ENCODE peak calls at places on chromosomes 4 and X, in six cellular contexts. K, J, M, Z, X and Q are unnamed samples.

GRCh38 chr4:91065117-91065516 is 937.9 kb downstream of the CCSER1 start:
- DNase-seq in Z (no peak), X (no peak), M (no peak), J (no peak), K (no peak), Q (no peak)

GRCh38 chrX:19613645-19614323 is 98.5 kb upstream of the MAP3K15 start:
- DNase-seq in M (no peak), J (peak; percentile 46), K (no peak), X (no peak), Z (no peak), Q (no peak)

GRCh38 chr4:107760281-107760947 is 40.4 kb upstream of the PAPSS1 start:
- DNase-seq in J (no peak), Z (no peak), X (peak; percentile 7), K (peak; percentile 5), M (no peak), Q (no peak)

GRCh38 chrX:10447577-10448214 is 172.7 kb downstream of the MID1 start:
- DNase-seq in Z (no peak), J (no peak), M (no peak), X (no peak), K (peak; percentile 53), Q (no peak)

GRCh38 chrX:13721371-13721770 is 13.0 kb downstream of the TRAPPC2 start:
- DNase-seq in X (no peak), J (no peak), M (no peak), K (peak; percentile 46), Z (no peak), Q (no peak)

GRCh38 chr4:68074397-68074796 is 55.3 kb downstream of the TMPRSS11F start:
- DNase-seq in J (no peak), K (no peak), Z (no peak), X (no peak), M (no peak), Q (no peak)

GRCh38 chrX:136684120-136684519 is 36.2 kb downstream of the CD40LG start:
- DNase-seq in M (no peak), Z (no peak), J (no peak), K (no peak), X (no peak), Q (no peak)

GRCh38 chrX:45479835-45480422 is 279.3 kb upstream of the DIPK2B start:
- DNase-seq in J (no peak), M (no peak), K (peak; percentile 91), Z (no peak), X (peak; percentile 55), Q (no peak)

GRCh38 chr4:184067931-184068554 is 149.6 kb downstream of the ENPP6 start:
- DNase-seq in J (no peak), M (no peak), Z (no peak), K (no peak), X (no peak), Q (no peak)

GRCh38 chrX:120768681-120769080 is 107.0 kb downstream of the CT47B1 start:
- DNase-seq in J (no peak), Z (no peak), X (no peak), M (no peak), K (peak; percentile 35), Q (no peak)

GRCh38 chrX:63718010-63718694 is 66.9 kb downstream of the ARHGEF9 start:
- DNase-seq in Z (no peak), M (no peak), X (no peak), J (no peak), K (no peak), Q (no peak)

GRCh38 chr4:13766722-13767495 is 139.4 kb upstream of the BOD1L1 start:
- DNase-seq in J (no peak), K (no peak), M (no peak), X (no peak), Z (no peak), Q (no peak)

GRCh38 chrX:103607385-103608304 is at the start of gene TCEAL3:
- DNase-seq in M (peak; percentile 82), Z (peak; percentile 85), X (peak; percentile 15), K (peak; percentile 26), J (peak; percentile 67), Q (no peak)

DNA sequence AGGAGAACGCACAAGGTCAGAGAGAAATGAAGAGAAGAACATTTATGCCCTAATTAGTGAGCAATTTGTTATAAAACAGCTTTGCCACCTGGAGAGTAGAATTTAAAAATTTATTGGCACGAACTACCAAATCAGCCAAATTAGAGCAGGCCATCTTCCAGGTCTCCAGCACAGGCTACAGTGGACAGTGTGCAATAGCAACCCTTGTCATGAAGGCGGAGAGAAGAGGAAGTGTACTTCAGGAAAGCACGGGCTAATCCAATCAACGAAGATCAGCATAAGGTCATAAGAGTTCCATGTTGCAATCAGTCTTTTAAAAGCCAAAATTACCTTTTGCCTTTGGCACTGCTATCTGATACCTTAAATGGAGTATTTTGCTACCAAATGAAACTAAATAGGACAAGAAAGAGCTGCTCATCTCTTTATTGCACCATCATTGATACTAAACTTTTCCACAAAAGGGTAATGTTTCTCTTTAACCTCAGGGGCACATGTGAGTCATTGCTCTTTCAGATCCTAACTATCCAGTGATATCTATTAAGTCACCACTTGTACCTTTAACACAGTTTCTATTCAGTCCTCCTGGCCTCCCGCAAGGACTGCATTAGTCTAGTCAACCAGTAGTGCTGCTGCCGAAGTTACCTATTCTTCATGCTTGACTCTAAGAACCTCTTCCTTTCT is 19.9 kb downstream of the ANK2 start:
- DNase-seq in M (peak; percentile 64), X (no peak), Z (no peak), J (no peak), K (no peak), Q (no peak)
- H3K27ac ChIP-seq in M (peak overlapping the region; percentile 29), X (no peak overlapping the region), Z (no peak overlapping the region), J (no peak overlapping the region), K (no peak overlapping the region), Q (no peak overlapping the region)

GRCh38 chrX:129781134-129782014 is 1.6 kb downstream of the SASH3 start:
- DNase-seq in X (no peak), M (peak; percentile 62), K (no peak), J (peak; percentile 71), Z (peak; percentile 95), Q (no peak)
- TF ChIP-seq POLR2A in X (no peak), M (no peak), K (no peak), J (no peak), Z (no peak), Q (no peak)

GRCh38 chrX:154539077-154539476 is 7.6 kb downstream of the G6PD start:
- DNase-seq in Z (no peak), M (no peak), K (no peak), J (no peak), X (no peak), Q (no peak)

GRCh38 chrX:154541896-154542722 is 4.5 kb downstream of the G6PD start:
- DNase-seq in J (peak; percentile 66), Z (peak; percentile 88), M (peak; percentile 96), K (peak; percentile 94), X (peak; percentile 77), Q (no peak)

GRCh38 chrX:154540897-154541535 is 5.6 kb downstream of the G6PD start:
- DNase-seq in M (peak; percentile 68), Z (peak; percentile 77), X (no peak), K (no peak), J (no peak), Q (no peak)

GRCh38 chrX:154542723-154543424 is 3.8 kb downstream of the G6PD start:
- DNase-seq in X (peak; percentile 55), Z (peak; percentile 79), M (no peak), K (no peak), J (no peak), Q (no peak)

GRCh38 chrX:154541589-154541895 is 5.1 kb downstream of the G6PD start:
- DNase-seq in J (no peak), K (peak; percentile 13), M (no peak), X (no peak), Z (no peak), Q (no peak)
- H3K4me3 ChIP-seq in J (no peak overlapping the region), K (no peak overlapping the region), M (no peak overlapping the region), X (peak overlapping the region; percentile 37), Z (no peak overlapping the region), Q (no peak overlapping the region)

GRCh38 chr4:8060632-8061031 is 98.0 kb downstream of the ABLIM2 start:
- DNase-seq in M (no peak), J (no peak), Z (no peak), X (no peak), K (no peak), Q (no peak)

GRCh38 chr4:8055206-8055605 is 103.4 kb downstream of the ABLIM2 start:
- DNase-seq in M (no peak), J (no peak), K (no peak), X (no peak), Z (no peak), Q (no peak)

GRCh38 chr4:8061145-8061544 is 97.5 kb downstream of the ABLIM2 start:
- DNase-seq in X (no peak), M (no peak), J (no peak), K (no peak), Z (no peak), Q (no peak)

GRCh38 chr4:8061573-8061972 is 97.0 kb downstream of the ABLIM2 start:
- DNase-seq in Z (no peak), K (no peak), X (no peak), J (no peak), M (no peak), Q (no peak)

DNA sequence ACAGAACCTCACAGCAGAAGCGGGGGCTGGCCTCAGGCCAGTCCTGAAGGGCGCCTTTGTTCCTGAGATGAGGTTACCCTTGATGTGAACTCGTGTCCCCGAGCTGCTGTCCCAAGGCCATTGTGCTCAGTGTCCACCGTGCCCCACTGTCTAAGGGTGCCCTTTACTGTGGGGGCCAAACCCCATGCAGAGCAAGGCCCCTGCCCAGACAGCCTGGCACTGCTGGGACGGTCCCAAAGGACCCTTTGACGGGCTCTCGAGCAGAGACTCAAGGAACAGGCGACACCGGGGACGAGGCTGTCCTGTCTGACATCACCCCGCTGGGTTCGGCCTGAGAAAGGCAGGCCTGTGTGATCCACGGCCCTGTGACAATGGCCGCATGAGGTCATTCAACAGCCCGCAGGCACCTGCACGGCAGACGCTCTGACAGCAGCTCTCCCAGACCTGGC is 100.6 kb downstream of the ABLIM2 start:
- DNase-seq in K (no peak), X (no peak), M (peak; percentile 76), Z (no peak), J (no peak), Q (no peak)
- H3K27ac ChIP-seq in K (no peak overlapping the region), X (no peak overlapping the region), M (no peak overlapping the region), Z (no peak overlapping the region), J (no peak overlapping the region), Q (no peak overlapping the region)

DNA sequence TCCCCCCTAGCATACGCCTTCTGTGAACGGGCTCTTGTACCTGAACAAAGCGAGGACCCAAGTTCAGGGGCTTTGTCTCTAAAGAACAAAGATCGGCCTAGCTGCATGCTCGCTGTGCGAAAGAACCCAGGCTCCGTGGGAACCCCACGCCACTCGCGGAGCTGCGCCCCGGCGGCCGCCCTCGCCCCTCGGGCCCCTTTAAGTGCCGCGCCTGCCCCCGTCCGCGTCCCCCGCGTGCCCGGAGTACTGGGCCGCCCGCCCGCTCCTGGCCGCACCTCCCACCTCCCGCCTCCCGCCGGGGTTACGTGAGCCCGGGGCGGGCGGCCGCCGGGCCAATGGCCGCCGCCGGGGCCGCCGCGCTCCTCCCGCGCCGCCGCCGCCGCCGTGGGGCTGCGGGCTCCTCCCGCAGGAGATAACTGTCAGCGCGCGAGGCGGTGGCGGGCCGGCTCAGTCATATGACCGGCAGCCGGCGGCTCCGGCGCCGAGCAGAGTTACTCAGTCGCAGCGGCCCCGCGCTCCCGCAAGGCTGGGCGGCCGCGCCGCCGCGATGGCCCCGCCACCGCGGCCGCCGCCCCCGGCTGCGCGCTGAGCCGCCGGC is at the start of gene FNIP2:
- DNase-seq in K (peak; percentile 72), X (peak; percentile 65), J (peak; percentile 92), Z (peak; percentile 93), M (peak; percentile 88), Q (no peak)
- TF ChIP-seq POLR2A in K (peak; percentile 80), X (peak; percentile 59), J (peak; percentile 69), Z (peak; percentile 12), M (peak; percentile 85), Q (no peak)